ENCODE peak calls at places on chromosome 9, in ten cellular contexts. One of them, this sample, is unnamed.

GRCh38 chr9:130304643-130305042 is 39.1 kb downstream of the HMCN2 start:
- DNase-seq in mucosa of descending colon: no peak
- DNase-seq in H9: no peak
- DNase-seq in GM13977: no peak
- DNase-seq in tibial nerve: no peak
- DNase-seq in suprapubic skin: no peak
- DNase-seq in GM13976: no peak
- DNase-seq in tibial artery: no peak
- DNase-seq in psoas muscle: no peak
- DNase-seq in GM10248: no peak
- DNase-seq in this sample: no peak

GRCh38 chr9:89923961-89924504 is 319.2 kb downstream of the GADD45G start:
- DNase-seq in mucosa of descending colon: no peak
- DNase-seq in GM10248: no peak
- DNase-seq in GM13976: no peak
- DNase-seq in tibial nerve: no peak
- DNase-seq in H9: no peak
- DNase-seq in tibial artery: no peak
- DNase-seq in suprapubic skin: no peak
- DNase-seq in GM13977: peak; percentile 23
- DNase-seq in psoas muscle: no peak
- DNase-seq in this sample: no peak

GRCh38 chr9:93062364-93062763 is 3.9 kb downstream of the SUSD3 start:
- DNase-seq in mucosa of descending colon: peak; percentile 51
- DNase-seq in GM10248: no peak
- DNase-seq in tibial nerve: no peak
- DNase-seq in tibial artery: no peak
- DNase-seq in suprapubic skin: no peak
- DNase-seq in GM13976: no peak
- DNase-seq in GM13977: no peak
- DNase-seq in psoas muscle: no peak
- DNase-seq in H9: no peak
- DNase-seq in this sample: no peak

GRCh38 chr9:129256959-129257713 is 79.1 kb upstream of the IER5L start:
- DNase-seq in GM13976: no peak
- DNase-seq in GM10248: no peak
- DNase-seq in GM13977: no peak
- DNase-seq in mucosa of descending colon: peak; percentile 16
- DNase-seq in tibial artery: peak; percentile 17
- DNase-seq in tibial nerve: no peak
- DNase-seq in suprapubic skin: no peak
- DNase-seq in psoas muscle: no peak
- DNase-seq in H9: no peak
- DNase-seq in this sample: no peak

GRCh38 chr9:8553444-8553843 is 753.9 kb upstream of the DMAC1 start:
- DNase-seq in tibial artery: no peak
- DNase-seq in suprapubic skin: no peak
- DNase-seq in tibial nerve: no peak
- DNase-seq in mucosa of descending colon: no peak
- DNase-seq in GM13976: no peak
- DNase-seq in GM13977: no peak
- DNase-seq in GM10248: no peak
- DNase-seq in psoas muscle: no peak
- DNase-seq in H9: no peak
- DNase-seq in this sample: no peak

GRCh38 chr9:104836235-104836634 is 72.3 kb downstream of the NIPSNAP3B start:
- DNase-seq in GM13976: no peak
- DNase-seq in suprapubic skin: no peak
- DNase-seq in tibial artery: no peak
- DNase-seq in mucosa of descending colon: no peak
- DNase-seq in GM10248: no peak
- DNase-seq in H9: no peak
- DNase-seq in GM13977: no peak
- DNase-seq in tibial nerve: no peak
- DNase-seq in psoas muscle: no peak
- DNase-seq in this sample: no peak

GRCh38 chr9:9847750-9848149 is 765.1 kb downstream of the PTPRD start:
- DNase-seq in suprapubic skin: no peak
- DNase-seq in mucosa of descending colon: no peak
- DNase-seq in GM10248: no peak
- DNase-seq in H9: no peak
- DNase-seq in tibial nerve: no peak
- DNase-seq in GM13977: no peak
- DNase-seq in psoas muscle: no peak
- DNase-seq in tibial artery: no peak
- DNase-seq in GM13976: no peak
- DNase-seq in this sample: no peak

GRCh38 chr9:92608221-92609141 is 61.5 kb downstream of the IPPK start:
- DNase-seq in mucosa of descending colon: no peak
- DNase-seq in tibial nerve: no peak
- DNase-seq in suprapubic skin: no peak
- DNase-seq in H9: no peak
- DNase-seq in GM10248: no peak
- DNase-seq in tibial artery: no peak
- DNase-seq in psoas muscle: peak; percentile 57
- DNase-seq in GM13977: no peak
- DNase-seq in GM13976: no peak
- DNase-seq in this sample: no peak

GRCh38 chr9:127931092-127931881 is 710 bp upstream of the PIP5KL1 start:
- DNase-seq in tibial nerve: no peak
- DNase-seq in H9: peak; percentile 58
- DNase-seq in tibial artery: no peak
- DNase-seq in GM10248: peak; percentile 69
- DNase-seq in suprapubic skin: no peak
- DNase-seq in GM13976: peak; percentile 73
- DNase-seq in GM13977: peak; percentile 79
- DNase-seq in psoas muscle: no peak
- DNase-seq in mucosa of descending colon: no peak
- DNase-seq in this sample: no peak

GRCh38 chr9:121373401-121373769 is 3.3 kb upstream of the STOM start:
- DNase-seq in psoas muscle: no peak
- DNase-seq in tibial nerve: no peak
- DNase-seq in GM13976: no peak
- DNase-seq in GM10248: no peak
- DNase-seq in GM13977: no peak
- DNase-seq in suprapubic skin: no peak
- DNase-seq in H9: no peak
- DNase-seq in mucosa of descending colon: no peak
- DNase-seq in tibial artery: no peak
- DNase-seq in this sample: no peak

GRCh38 chr9:77084094-77084493 is 64.6 kb downstream of the FOXB2 start:
- DNase-seq in tibial nerve: no peak
- DNase-seq in GM10248: no peak
- DNase-seq in mucosa of descending colon: no peak
- DNase-seq in suprapubic skin: no peak
- DNase-seq in GM13976: no peak
- DNase-seq in tibial artery: no peak
- DNase-seq in H9: no peak
- DNase-seq in GM13977: no peak
- DNase-seq in psoas muscle: no peak
- DNase-seq in this sample: no peak

GRCh38 chr9:93108301-93109041 is 12.5 kb downstream of the CARD19 start:
- DNase-seq in GM13976: no peak
- DNase-seq in tibial nerve: no peak
- DNase-seq in mucosa of descending colon: peak; percentile 56
- DNase-seq in psoas muscle: no peak
- DNase-seq in GM10248: no peak
- DNase-seq in tibial artery: peak; percentile 20
- DNase-seq in GM13977: no peak
- DNase-seq in H9: no peak
- DNase-seq in suprapubic skin: peak; percentile 60
- DNase-seq in this sample: no peak

GRCh38 chr9:87580941-87581438 is 83.3 kb downstream of the DAPK1 start:
- DNase-seq in GM13976: no peak
- DNase-seq in H9: no peak
- DNase-seq in psoas muscle: no peak
- DNase-seq in suprapubic skin: no peak
- DNase-seq in GM13977: no peak
- DNase-seq in tibial nerve: no peak
- DNase-seq in mucosa of descending colon: no peak
- DNase-seq in tibial artery: no peak
- DNase-seq in GM10248: no peak
- DNase-seq in this sample: no peak

DNA sequence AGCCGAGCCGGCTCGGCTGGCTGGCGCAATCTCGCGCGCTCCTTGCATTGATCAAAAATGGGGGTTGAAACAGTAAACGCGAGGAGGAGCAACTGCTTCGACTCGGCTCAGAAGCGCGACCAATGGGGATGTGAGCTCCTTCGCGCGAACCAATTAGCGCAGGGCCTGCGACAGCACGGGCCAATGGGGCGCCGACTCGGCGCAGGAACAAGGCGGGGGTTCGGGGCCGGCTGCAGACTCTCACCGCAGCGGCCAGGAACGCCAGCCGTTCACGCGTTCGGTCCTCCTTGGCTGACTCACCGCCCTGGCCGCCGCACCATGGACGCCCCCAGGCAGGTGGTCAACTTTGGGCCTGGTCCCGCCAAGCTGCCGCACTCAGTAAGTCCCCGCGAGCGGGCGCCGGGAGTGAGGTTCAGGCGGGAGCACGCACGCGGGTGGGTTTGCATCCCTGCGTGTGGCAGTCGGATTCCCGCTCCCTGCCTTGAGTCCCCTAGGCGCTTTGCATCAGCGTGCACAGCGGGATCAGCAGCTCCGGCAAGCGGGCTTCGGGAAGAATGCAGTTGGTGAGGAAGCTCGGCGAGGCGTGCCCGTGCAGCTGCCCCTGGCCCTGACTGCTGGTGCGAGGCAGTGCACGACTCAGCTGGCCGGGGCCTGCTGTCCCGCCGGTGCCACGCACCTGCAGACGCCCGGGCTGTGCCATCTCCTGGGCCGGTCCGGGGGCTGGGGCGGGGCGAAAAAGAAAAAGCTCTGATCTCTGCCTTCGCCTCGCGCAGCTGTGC is at the start of gene PSAT1:
- DNase-seq in tibial artery: peak; percentile 70
- DNase-seq in suprapubic skin: peak; percentile 81
- DNase-seq in GM13976: peak; percentile 97
- DNase-seq in mucosa of descending colon: peak; percentile 91
- DNase-seq in GM10248: peak; percentile 96
- DNase-seq in psoas muscle: peak; percentile 80
- DNase-seq in GM13977: peak; percentile 97
- DNase-seq in H9: peak; percentile 97
- DNase-seq in tibial nerve: peak; percentile 62
- DNase-seq in this sample: peak; percentile 87
- TF ChIP-seq CTCF in tibial artery: no peak
- TF ChIP-seq CTCF in suprapubic skin: no peak
- TF ChIP-seq CTCF in GM13976: no peak
- TF ChIP-seq CTCF in mucosa of descending colon: no peak
- TF ChIP-seq CTCF in GM10248: no peak
- TF ChIP-seq CTCF in psoas muscle: no peak
- TF ChIP-seq CTCF in GM13977: no peak
- TF ChIP-seq CTCF in H9: no peak
- TF ChIP-seq CTCF in tibial nerve: peak; percentile 46
- TF ChIP-seq CTCF in this sample: no peak

DNA sequence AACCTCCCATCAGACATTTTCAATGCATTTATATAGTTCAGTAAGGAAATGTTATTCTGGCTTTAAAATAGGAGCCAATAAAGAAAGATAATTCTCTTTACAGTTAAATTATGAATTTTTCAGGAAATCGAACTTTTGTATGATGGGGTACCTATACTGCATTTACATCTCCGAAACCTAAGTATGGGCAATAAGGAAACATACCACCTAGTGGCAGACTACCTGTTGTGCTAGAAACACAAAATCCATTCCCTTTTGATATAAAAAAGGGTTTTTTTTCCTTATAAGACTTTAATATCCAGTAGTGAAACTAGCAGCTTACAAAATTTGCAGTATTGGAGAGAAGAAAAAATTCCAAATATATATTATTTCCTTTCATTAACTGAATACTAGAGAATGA is 21.3 kb upstream of the VLDLR start:
- DNase-seq in GM10248: no peak
- DNase-seq in GM13977: no peak
- DNase-seq in psoas muscle: no peak
- DNase-seq in tibial artery: no peak
- DNase-seq in suprapubic skin: no peak
- DNase-seq in H9: no peak
- DNase-seq in mucosa of descending colon: no peak
- DNase-seq in tibial nerve: no peak
- DNase-seq in GM13976: no peak
- DNase-seq in this sample: no peak
- TF ChIP-seq CTCF in GM10248: no peak
- TF ChIP-seq CTCF in GM13977: no peak
- TF ChIP-seq CTCF in psoas muscle: no peak
- TF ChIP-seq CTCF in tibial artery: no peak
- TF ChIP-seq CTCF in suprapubic skin: no peak
- TF ChIP-seq CTCF in H9: peak; percentile 52
- TF ChIP-seq CTCF in mucosa of descending colon: no peak
- TF ChIP-seq CTCF in tibial nerve: no peak
- TF ChIP-seq CTCF in GM13976: no peak
- TF ChIP-seq CTCF in this sample: no peak

DNA sequence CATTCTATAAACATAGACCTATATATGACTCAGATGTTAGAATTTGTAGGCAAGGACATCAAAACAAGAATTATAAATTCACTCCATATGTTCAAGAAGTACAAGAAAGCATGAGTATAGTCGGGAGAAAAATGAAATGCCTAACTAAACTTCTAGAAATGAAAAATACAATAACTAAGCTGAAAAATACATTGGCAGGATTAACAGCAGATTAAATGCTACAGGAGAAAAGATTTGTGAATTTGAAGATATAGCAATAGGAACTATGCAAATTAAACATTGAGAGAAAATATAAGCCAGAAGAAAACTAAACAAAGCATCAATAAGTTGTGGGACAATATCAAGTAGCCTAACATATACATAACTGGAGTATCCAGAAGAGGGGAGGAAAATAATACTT is 55.3 kb upstream of the PRSS3 start:
- DNase-seq in tibial artery: no peak
- DNase-seq in GM13976: no peak
- DNase-seq in H9: no peak
- DNase-seq in tibial nerve: no peak
- DNase-seq in psoas muscle: no peak
- DNase-seq in GM10248: no peak
- DNase-seq in mucosa of descending colon: no peak
- DNase-seq in suprapubic skin: no peak
- DNase-seq in GM13977: no peak
- DNase-seq in this sample: no peak
- TF ChIP-seq CTCF in tibial artery: no peak
- TF ChIP-seq CTCF in GM13976: no peak
- TF ChIP-seq CTCF in H9: no peak
- TF ChIP-seq CTCF in tibial nerve: no peak
- TF ChIP-seq CTCF in psoas muscle: no peak
- TF ChIP-seq CTCF in GM10248: no peak
- TF ChIP-seq CTCF in mucosa of descending colon: no peak
- TF ChIP-seq CTCF in suprapubic skin: no peak
- TF ChIP-seq CTCF in GM13977: no peak
- TF ChIP-seq CTCF in this sample: no peak

DNA sequence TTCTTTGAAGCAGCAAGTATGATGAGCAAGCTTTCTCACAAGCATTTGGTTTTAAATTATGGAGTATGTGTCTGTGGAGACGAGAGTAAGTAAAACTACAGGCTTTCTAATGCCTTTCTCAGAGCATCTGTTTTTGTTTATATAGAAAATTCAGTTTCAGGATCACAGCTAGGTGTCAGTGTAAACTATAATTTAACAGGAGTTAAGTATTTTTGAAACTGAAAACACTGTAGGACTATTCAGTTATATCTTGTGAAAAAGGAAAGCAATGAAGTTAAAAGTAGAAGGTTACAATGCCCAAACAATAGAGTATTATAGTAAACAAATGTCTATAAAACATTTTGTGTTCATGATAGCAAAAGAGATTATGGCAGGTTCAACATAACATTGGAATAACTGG is 88.6 kb downstream of the JAK2 start:
- DNase-seq in GM13976: no peak
- DNase-seq in GM10248: no peak
- DNase-seq in mucosa of descending colon: no peak
- DNase-seq in tibial artery: no peak
- DNase-seq in tibial nerve: no peak
- DNase-seq in psoas muscle: no peak
- DNase-seq in GM13977: no peak
- DNase-seq in suprapubic skin: no peak
- DNase-seq in H9: no peak
- DNase-seq in this sample: peak; percentile 0
- TF ChIP-seq CTCF in GM13976: no peak
- TF ChIP-seq CTCF in GM10248: peak; percentile 30
- TF ChIP-seq CTCF in mucosa of descending colon: no peak
- TF ChIP-seq CTCF in tibial artery: no peak
- TF ChIP-seq CTCF in tibial nerve: no peak
- TF ChIP-seq CTCF in psoas muscle: no peak
- TF ChIP-seq CTCF in GM13977: peak; percentile 25
- TF ChIP-seq CTCF in suprapubic skin: no peak
- TF ChIP-seq CTCF in H9: no peak
- TF ChIP-seq CTCF in this sample: peak; percentile 6

This sample was measured in GM12864.